ENCODE peak calls at places on chromosomes 6 and 20, in five cellular contexts. S is H54, Q is breast epithelium, R is body of pancreas, Z is NB4. F is an unnamed sample.

GRCh38 chr6:70669133-70669532 is 1.4 kb downstream of the SMAP1 start:
- DNase-seq in Z (no peak), R (peak), Q (no peak), S (no peak), F (no peak)

GRCh38 chr20:57060407-57061057 is 205.9 kb downstream of the BMP7 start:
- DNase-seq in S (no peak), Q (no peak), R (no peak), Z (no peak), F (no peak)

GRCh38 chr6:147689398-147689797 is 180.9 kb downstream of the SAMD5 start:
- DNase-seq in Q (no peak), R (no peak), Z (no peak), S (no peak), F (no peak)

GRCh38 chr6:87322304-87323212 is at the start of gene SMIM8:
- DNase-seq in Q (peak), Z (peak), R (peak), S (peak), F (peak)

GRCh38 chr20:32970973-32971300 is 33.3 kb downstream of the SUN5 start:
- DNase-seq in Z (no peak), Q (no peak), R (no peak), S (no peak), F (no peak)

GRCh38 chr6:47258724-47259347 is 50.9 kb downstream of the TNFRSF21 start:
- DNase-seq in R (no peak), S (no peak), Q (no peak), Z (no peak), F (no peak)

GRCh38 chr6:16759181-16759645 is 2.0 kb downstream of the ATXN1 start:
- DNase-seq in Z (peak), S (peak), Q (no peak), R (peak), F (no peak)

GRCh38 chr20:14288341-14289330 is 48.8 kb downstream of the FLRT3 start:
- DNase-seq in R (no peak), S (peak), Q (no peak), Z (peak), F (no peak)

GRCh38 chr6:140393665-140394064 is 1019.2 kb upstream of the CITED2 start:
- DNase-seq in Q (no peak), S (no peak), R (no peak), Z (no peak), F (no peak)

GRCh38 chr6:33633462-33634158 is 12.5 kb downstream of the ITPR3 start:
- DNase-seq in S (peak), Z (peak), Q (peak), R (peak), F (peak)

GRCh38 chr6:39228111-39228971 is 934 bp downstream of the KCNK5 start:
- DNase-seq in S (no peak), R (no peak), Z (peak), Q (no peak), F (no peak)

GRCh38 chr6:39226606-39227300 is 2.5 kb downstream of the KCNK5 start:
- DNase-seq in R (no peak), Z (no peak), S (no peak), Q (no peak), F (no peak)

GRCh38 chr6:39231386-39231785 is 2.1 kb upstream of the KCNK5 start:
- DNase-seq in R (no peak), S (no peak), Q (no peak), Z (no peak), F (no peak)

GRCh38 chr6:39227476-39227875 is 1.8 kb downstream of the KCNK5 start:
- DNase-seq in Q (no peak), R (no peak), Z (peak), S (no peak), F (no peak)

DNA sequence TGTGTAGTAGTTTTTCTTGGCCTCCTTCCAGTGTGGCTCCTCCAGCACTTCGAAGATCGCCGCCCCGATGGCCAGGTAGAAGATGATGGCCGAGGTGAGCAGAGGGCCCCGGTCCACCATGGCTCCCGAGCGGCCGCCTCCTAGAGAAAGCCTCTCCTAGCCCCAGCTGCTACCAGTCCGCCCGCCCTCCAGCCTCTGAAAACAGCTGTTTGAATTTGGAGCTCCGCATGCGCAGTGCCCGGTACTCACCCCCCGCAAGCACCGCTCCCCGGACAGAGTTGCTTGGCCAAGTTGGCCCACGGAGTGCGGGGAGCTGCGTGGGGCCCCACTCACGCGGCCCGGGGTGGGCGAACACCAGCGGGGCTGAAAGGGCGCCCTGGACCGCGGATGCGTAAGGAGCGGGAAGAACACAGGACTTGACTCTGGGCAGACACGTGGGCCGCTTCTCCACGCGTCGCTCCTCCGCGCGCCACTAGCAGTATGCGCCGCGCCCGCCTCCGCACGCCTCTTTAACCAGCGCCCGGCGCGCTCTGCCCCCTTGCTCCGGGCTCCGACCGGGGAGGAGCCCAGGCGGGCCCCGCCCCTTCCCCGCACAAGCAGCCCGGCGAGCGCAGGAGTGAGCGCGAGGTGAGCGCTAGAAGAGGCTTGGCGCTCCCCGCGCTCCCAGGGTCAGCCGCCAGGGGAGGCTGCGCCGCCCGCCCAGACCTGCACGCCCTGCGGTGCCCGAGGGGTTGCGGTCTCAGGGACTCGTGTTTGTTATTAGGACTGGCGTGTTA is at the start of gene KCNK5:
- DNase-seq in S (no peak), R (peak), Z (peak), Q (no peak), F (peak)
- TF ChIP-seq POLR2A in S (no peak), R (peak), Z (peak), Q (no peak), F (peak)

DNA sequence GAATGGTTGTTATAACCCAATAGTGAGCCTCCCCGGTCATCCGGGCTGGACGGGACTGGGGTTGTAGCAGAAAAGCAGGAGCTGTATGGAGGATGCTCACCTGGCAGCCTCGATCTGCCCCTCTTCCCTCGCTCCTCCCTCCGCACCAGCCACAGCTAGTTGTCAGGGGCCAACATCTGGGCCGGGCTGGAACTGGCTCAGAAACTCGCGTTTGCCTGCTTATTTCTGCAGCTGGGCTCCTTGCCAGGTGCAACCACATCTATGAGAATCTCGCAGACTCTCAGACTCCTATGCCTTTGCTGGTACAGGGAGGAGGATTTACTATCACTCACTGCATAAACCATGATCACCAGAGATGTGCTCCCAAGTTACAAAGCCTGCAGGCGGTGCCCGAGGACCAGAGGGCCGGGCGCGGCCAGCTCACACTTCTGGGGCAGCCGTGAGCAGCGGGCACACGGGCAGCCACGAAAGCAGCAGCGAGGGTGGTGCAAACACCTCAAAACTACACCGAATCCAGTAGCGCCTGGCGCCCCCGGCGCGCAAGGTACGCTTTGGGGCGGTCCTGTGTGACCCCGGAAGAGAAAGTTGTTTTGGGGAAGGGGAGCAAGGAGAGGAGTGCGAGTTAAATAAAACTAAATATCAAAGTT is 609 bp upstream of the LRRC1 start:
- DNase-seq in R (peak), Q (peak), S (peak), Z (peak), F (peak)
- TF ChIP-seq POLR2A in R (no peak), Q (no peak), S (no peak), Z (no peak), F (no peak)

GRCh38 chr6:29596381-29596900 is 11.5 kb downstream of the OR2H2 start:
- DNase-seq in Z (no peak), S (no peak), R (no peak), Q (no peak), F (no peak)
- TF ChIP-seq POLR2A in Z (no peak), S (no peak), R (no peak), Q (no peak), F (no peak)

DNA sequence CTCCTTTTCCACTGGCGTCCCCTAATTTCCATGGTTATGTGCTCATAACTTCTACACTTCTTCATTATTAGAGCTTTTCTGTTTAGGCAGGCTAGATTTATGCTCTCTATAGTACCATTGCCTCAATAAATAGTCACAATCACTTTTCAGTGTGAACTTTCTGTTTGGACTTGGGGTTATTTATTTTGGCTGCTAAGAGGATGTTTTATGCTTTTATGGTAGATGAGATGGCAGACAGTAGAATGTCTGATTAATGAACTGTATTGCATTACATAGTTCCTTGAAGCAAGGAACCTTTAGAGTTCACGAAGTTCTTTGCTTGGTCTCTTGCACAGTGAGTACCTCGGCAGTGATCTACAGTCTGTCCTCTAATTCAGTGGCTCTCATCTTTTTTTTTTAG is 6.9 kb downstream of the DNAH8 start:
- DNase-seq in Q (no peak), R (no peak), S (no peak), Z (no peak), F (no peak)
- TF ChIP-seq POLR2A in Q (no peak), R (no peak), S (no peak), Z (no peak), F (no peak)

GRCh38 chr20:6837730-6838129 is 70.2 kb downstream of the BMP2 start:
- DNase-seq in Q (no peak), Z (no peak), R (no peak), S (no peak), F (no peak)
- TF ChIP-seq POLR2A in Q (no peak), Z (no peak), R (no peak), S (no peak), F (no peak)

GRCh38 chr20:290081-290831 is at the start of gene C20orf96:
- DNase-seq in Z (peak), S (peak), R (peak), Q (peak), F (peak)
- TF ChIP-seq POLR2A in Z (peak), S (no peak), R (peak), Q (no peak), F (peak)

DNA sequence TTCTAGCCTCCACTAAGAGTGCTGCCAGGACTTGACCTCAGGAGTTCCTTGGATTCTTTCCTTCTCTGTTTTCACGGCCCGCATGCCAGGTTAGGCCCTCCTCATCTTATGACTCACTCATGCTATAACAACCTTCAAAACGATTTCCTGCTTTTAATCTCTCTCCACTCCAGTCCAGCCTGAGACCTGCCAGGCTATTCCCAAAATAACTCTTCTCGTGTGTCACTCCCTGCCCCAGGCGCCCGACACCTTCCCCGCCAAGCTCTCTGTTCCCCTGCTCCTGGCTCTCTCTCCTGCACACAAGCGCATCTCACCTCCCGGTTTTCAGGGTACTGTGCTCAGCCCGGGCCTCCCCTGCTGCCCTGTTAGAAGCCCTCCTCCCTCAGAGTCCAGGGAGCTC is 64.1 kb upstream of the RPS6KA2 start:
- DNase-seq in R (no peak), S (peak), Z (no peak), Q (no peak), F (no peak)
- TF ChIP-seq POLR2A in R (no peak), S (no peak), Z (no peak), Q (no peak), F (no peak)

DNA sequence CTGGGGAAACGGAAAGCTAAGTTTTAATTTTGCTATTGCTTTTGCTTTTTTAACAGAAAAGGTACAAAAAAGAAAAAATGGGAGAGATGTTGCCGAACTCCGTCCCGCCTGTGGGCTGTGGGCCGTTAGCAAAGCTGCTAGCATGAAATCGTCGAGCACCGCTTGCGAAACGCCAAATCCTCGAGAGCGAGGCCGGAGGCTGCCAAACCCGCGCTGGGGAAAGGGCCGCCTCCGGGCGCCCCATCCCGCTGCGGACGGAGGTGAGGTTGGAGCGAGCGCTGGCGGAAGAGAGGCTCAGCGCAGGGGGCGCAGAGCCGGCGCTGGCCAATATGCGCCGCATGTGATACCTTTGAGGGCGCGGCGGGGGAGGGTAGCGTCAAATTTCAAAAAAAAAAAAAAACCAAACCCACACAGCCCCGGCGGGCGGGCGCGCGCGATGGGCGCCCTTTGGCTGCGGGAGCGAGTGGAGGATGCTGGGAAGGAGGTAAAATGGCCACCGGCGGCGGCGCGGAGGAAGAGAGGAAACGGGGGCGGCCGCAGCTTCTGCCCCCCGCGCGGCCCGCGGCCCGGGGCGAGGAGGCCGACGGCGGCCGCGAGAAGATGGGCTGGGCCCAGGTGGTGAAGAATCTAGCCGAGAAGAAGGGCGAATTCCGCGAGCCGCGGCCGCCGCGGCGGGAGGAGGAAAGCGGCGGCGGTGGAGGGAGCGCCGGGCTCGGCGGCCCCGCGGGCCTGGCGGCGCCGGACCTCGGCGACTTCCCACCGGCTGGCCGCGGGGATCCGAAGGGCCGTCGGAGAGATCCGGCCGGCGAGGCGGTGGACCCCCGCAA is at the start of gene ZCCHC3:
- DNase-seq in R (peak), Z (peak), S (peak), Q (peak), F (peak)
- TF ChIP-seq POLR2A in R (peak), Z (peak), S (peak), Q (peak), F (peak)